ENCODE peak calls at places on chromosomes 6 and 20, in ten cellular contexts. B is naive thymus-derived CD4-positive, alpha-beta T cell; P is PC-9; Y is CD4-positive, alpha-beta T cell; T is right cardiac atrium; U is BE2C; W is HepG2; X is adrenal gland; Q is mammary epithelial cell; H is CD8-positive, alpha-beta memory T cell. F is an unnamed sample.

GRCh38 chr20:45366631-45367030 is 3.7 kb downstream of the SYS1 start:
- DNase-seq in B (no peak), P (no peak), Y (no peak), T (no peak), U (no peak), W (no peak), X (no peak), Q (no peak), H (no peak), F (no peak)

GRCh38 chr6:53585208-53585903 is 40.5 kb upstream of the GCLC start:
- DNase-seq in B (no peak), P (no peak), Y (no peak), T (no peak), U (no peak), W (no peak), X (no peak), Q (no peak), H (no peak), F (no peak)

GRCh38 chr20:8786383-8786782 is 282.5 kb upstream of the PLCB4 start:
- DNase-seq in B (no peak), P (no peak), Y (no peak), T (no peak), U (no peak), W (no peak), X (no peak), Q (no peak), H (no peak), F (no peak)

GRCh38 chr20:32965581-32966373 is 38.5 kb downstream of the SUN5 start:
- DNase-seq in B (peak; percentile 40), P (no peak), Y (no peak), T (no peak), U (no peak), W (no peak), X (no peak), Q (no peak), H (no peak), F (no peak)

GRCh38 chr6:134358320-134358719 is 40.4 kb upstream of the SGK1 start:
- DNase-seq in B (no peak), P (no peak), Y (no peak), T (no peak), U (no peak), W (no peak), X (no peak), Q (peak; percentile 79), H (no peak), F (no peak)

GRCh38 chr6:153814136-153814535 is 224.9 kb upstream of the OPRM1 start:
- DNase-seq in B (no peak), P (no peak), Y (no peak), T (no peak), U (no peak), W (no peak), X (no peak), Q (no peak), H (no peak), F (no peak)

GRCh38 chr6:154302111-154302752 is 54.4 kb downstream of the IPCEF1 start:
- DNase-seq in B (peak; percentile 14), P (no peak), Y (no peak), T (no peak), U (no peak), W (no peak), X (peak; percentile 28), Q (peak; percentile 68), H (no peak), F (no peak)

GRCh38 chr20:36309643-36310042 is 3.5 kb downstream of the DLGAP4 start:
- DNase-seq in B (no peak), P (no peak), Y (no peak), T (no peak), U (no peak), W (no peak), X (no peak), Q (no peak), H (no peak), F (no peak)

GRCh38 chr20:805713-806112 is 27.8 kb upstream of the FAM110A start:
- DNase-seq in B (no peak), P (no peak), Y (no peak), T (no peak), U (no peak), W (no peak), X (no peak), Q (no peak), H (no peak), F (no peak)
- H3K9me3 ChIP-seq in B (no peaks in the 10 kb centered on the region), P (peaks cover 19% of the 10 kb centered on the region), Y (peaks cover 7% of the 10 kb centered on the region), T (no peaks in the 10 kb centered on the region), U (no peaks in the 10 kb centered on the region), W (peaks cover 30% of the 10 kb centered on the region), X (no peaks in the 10 kb centered on the region), Q (no peaks in the 10 kb centered on the region), H (no peaks in the 10 kb centered on the region), F (no peaks in the 10 kb centered on the region)

GRCh38 chr6:36150283-36150682 is 20.0 kb downstream of the MAPK13 start:
- DNase-seq in B (no peak), P (no peak), Y (no peak), T (no peak), U (no peak), W (no peak), X (no peak), Q (no peak), H (no peak), F (no peak)

GRCh38 chr6:36154286-36154685 is 24.0 kb downstream of the MAPK13 start:
- DNase-seq in B (no peak), P (peak; percentile 65), Y (no peak), T (no peak), U (no peak), W (no peak), X (no peak), Q (peak; percentile 59), H (no peak), F (no peak)

GRCh38 chr6:36160147-36160760 is 29.9 kb downstream of the MAPK13 start:
- DNase-seq in B (no peak), P (no peak), Y (no peak), T (no peak), U (no peak), W (no peak), X (no peak), Q (no peak), H (no peak), F (no peak)

DNA sequence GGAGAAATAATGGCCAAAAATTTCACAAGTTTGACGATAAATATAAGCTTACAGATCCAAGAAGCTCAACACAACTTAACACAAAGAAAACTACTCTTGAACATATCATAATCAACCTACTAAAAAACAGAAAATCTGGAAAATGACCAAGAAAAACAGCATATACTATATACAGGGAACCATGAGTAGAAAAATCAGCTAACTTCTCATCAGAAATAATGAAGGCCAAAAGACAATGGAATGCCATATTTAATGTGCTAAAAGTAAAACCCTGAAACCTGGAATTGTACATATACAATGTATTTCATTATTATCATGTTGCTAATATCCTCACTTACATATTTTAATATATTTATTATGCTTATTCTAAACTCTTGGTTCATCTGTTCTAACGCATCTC is 25.3 kb downstream of the MAPK13 start:
- DNase-seq in B (no peak), P (no peak), Y (no peak), T (no peak), U (no peak), W (no peak), X (no peak), Q (no peak), H (no peak), F (no peak)
- H3K9me3 ChIP-seq in B (no peaks in the 10 kb centered on the region), P (peaks cover 22% of the 10 kb centered on the region), Y (no peaks in the 10 kb centered on the region), T (no peaks in the 10 kb centered on the region), U (no peaks in the 10 kb centered on the region), W (peaks cover 7% of the 10 kb centered on the region), X (no peaks in the 10 kb centered on the region), Q (peaks cover 3% of the 10 kb centered on the region), H (no peaks in the 10 kb centered on the region), F (no peaks in the 10 kb centered on the region)

DNA sequence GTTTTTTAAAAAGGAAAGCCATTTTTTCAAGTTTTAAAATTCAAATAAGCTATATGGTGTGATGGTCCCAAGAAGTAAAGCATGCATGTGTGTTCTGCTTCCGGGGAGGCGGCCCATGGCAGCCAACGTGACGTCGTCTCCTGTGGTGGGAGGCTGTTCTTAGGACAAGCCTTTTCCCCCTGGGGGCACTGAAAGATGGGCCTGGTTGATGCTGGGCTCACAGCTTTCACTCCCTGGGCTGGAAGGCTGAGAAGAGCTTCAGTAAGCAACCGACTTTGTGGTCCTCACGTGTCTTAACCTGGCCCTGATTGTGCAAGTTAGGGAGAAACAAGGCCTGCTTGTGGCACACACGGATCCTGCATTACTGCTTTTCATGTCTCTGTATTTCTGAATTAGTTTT is 84.1 kb downstream of the SMOC2 start:
- DNase-seq in B (no peak), P (no peak), Y (no peak), T (peak; percentile 69), U (no peak), W (no peak), X (no peak), Q (no peak), H (no peak), F (no peak)
- H3K9me3 ChIP-seq in B (no peaks in the 10 kb centered on the region), P (no peaks in the 10 kb centered on the region), Y (no peaks in the 10 kb centered on the region), T (no peaks in the 10 kb centered on the region), U (no peaks in the 10 kb centered on the region), W (no peaks in the 10 kb centered on the region), X (no peaks in the 10 kb centered on the region), Q (peaks cover 9% of the 10 kb centered on the region), H (no peaks in the 10 kb centered on the region), F (no peaks in the 10 kb centered on the region)

GRCh38 chr6:347232-347631 is 44.3 kb upstream of the IRF4 start:
- DNase-seq in B (no peak), P (no peak), Y (no peak), T (peak; percentile 4), U (no peak), W (no peak), X (no peak), Q (no peak), H (no peak), F (no peak)

GRCh38 chr6:344816-345340 is 46.7 kb upstream of the IRF4 start:
- DNase-seq in B (no peak), P (no peak), Y (no peak), T (peak; percentile 36), U (no peak), W (no peak), X (no peak), Q (no peak), H (no peak), F (no peak)

GRCh38 chr6:347951-348859 is 43.3 kb upstream of the IRF4 start:
- DNase-seq in B (no peak), P (no peak), Y (no peak), T (peak; percentile 47), U (no peak), W (no peak), X (no peak), Q (no peak), H (no peak), F (no peak)

GRCh38 chr6:345747-346388 is 45.7 kb upstream of the IRF4 start:
- DNase-seq in B (no peak), P (no peak), Y (no peak), T (peak; percentile 32), U (no peak), W (no peak), X (peak; percentile 82), Q (no peak), H (no peak), F (no peak)

DNA sequence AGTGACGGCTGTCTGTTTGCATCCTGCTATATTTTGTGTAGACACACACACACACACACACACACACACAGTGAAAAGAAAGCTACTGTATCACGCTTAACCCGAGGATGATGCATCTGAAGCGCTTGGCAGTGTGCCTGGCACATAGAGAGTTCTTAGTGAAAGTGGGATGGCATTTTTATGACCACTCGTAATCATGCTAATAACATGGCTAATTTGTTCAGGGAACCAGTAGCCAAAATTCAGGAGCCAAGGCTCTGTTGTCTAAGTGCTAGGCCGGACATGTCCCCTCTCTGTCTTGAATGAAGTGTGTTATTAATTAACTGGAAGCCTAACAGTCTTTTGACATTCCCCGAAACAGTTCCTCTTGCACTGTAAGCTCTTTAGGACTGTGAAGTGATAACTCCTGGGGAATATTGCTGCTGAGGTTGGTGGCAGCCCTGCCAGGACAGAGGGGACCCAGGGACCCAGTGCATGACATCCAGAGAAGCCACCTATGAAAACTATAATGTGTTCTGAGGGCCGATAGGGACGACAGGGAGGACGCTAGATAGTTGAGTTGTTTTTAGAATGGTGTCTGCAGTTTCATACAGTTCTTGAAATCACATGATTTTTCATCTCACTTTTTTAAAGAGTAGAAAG is 45.0 kb upstream of the IRF4 start:
- DNase-seq in B (no peak), P (no peak), Y (no peak), T (peak; percentile 71), U (no peak), W (no peak), X (peak; percentile 80), Q (no peak), H (no peak), F (no peak)
- H3K9me3 ChIP-seq in B (no peaks in the 10 kb centered on the region), P (no peaks in the 10 kb centered on the region), Y (no peaks in the 10 kb centered on the region), T (no peaks in the 10 kb centered on the region), U (peaks cover 4% of the 10 kb centered on the region), W (no peaks in the 10 kb centered on the region), X (no peaks in the 10 kb centered on the region), Q (peaks cover 15% of the 10 kb centered on the region), H (no peaks in the 10 kb centered on the region), F (no peaks in the 10 kb centered on the region)

F was measured in vagina.